ENCODE peak calls at places on chromosomes 7 and 10, in five cellular contexts. I is esophagus muscularis mucosa, T is transverse colon, F is HCT116, U is suprapubic skin. G is an unnamed sample.

GRCh38 chr7:158614695-158615094 is 27.1 kb upstream of the PTPRN2 start:
- DNase-seq in I (no peak), T (no peak), F (no peak), U (no peak), G (no peak)

GRCh38 chr10:72335394-72336258 is 19.1 kb downstream of the DNAJB12 start:
- DNase-seq in I (no peak), T (peak; percentile 70), F (no peak), U (no peak), G (peak; percentile 83)

GRCh38 chr10:78372806-78373205 is 339.1 kb downstream of the RPS24 start:
- DNase-seq in I (no peak), T (no peak), F (no peak), U (no peak), G (no peak)

GRCh38 chr7:101494602-101495329 is 132.1 kb downstream of the COL26A1 start:
- DNase-seq in I (no peak), T (no peak), F (no peak), U (no peak), G (no peak)

GRCh38 chr7:86116-86515 is 106.3 kb upstream of the FAM20C start:
- DNase-seq in I (no peak), T (no peak), F (no peak), U (no peak), G (peak; percentile 48)

GRCh38 chr10:79347894-79348639 is 798 bp downstream of the PPIF start:
- DNase-seq in I (no peak), T (peak; percentile 86), F (peak; percentile 8), U (peak; percentile 84), G (peak; percentile 91)

GRCh38 chr7:142711722-142712616 is 37.3 kb upstream of the PRSS1 start:
- DNase-seq in I (no peak), T (no peak), F (peak; percentile 29), U (no peak), G (no peak)

GRCh38 chr10:79238606-79239005 is 108.7 kb upstream of the PPIF start:
- DNase-seq in I (no peak), T (no peak), F (no peak), U (no peak), G (no peak)

GRCh38 chr7:49102413-49102812 is 178.1 kb downstream of the CDC14C start:
- DNase-seq in I (no peak), T (no peak), F (no peak), U (no peak), G (no peak)

GRCh38 chr7:19294629-19295028 is 149.4 kb upstream of the FERD3L start:
- DNase-seq in I (no peak), T (no peak), F (no peak), U (no peak), G (no peak)

GRCh38 chr10:80460399-80461207 is 6.5 kb downstream of the TSPAN14 start:
- DNase-seq in I (no peak), T (peak; percentile 87), F (peak; percentile 80), U (peak; percentile 83), G (peak; percentile 81)

GRCh38 chr10:97632949-97633884 is at the start of gene MORN4:
- DNase-seq in I (peak; percentile 97), T (peak; percentile 93), F (peak; percentile 83), U (peak; percentile 98), G (peak; percentile 97)

GRCh38 chr10:75776738-75777504 is 345.5 kb downstream of the LRMDA start:
- DNase-seq in I (no peak), T (no peak), F (no peak), U (no peak), G (no peak)

GRCh38 chr10:33347227-33347626 is 12.8 kb upstream of the NRP1 start:
- DNase-seq in I (no peak), T (no peak), F (no peak), U (no peak), G (no peak)

GRCh38 chr7:13920053-13920697 is 69.3 kb downstream of the ETV1 start:
- DNase-seq in I (no peak), T (peak; percentile 20), F (peak; percentile 96), U (no peak), G (no peak)

GRCh38 chr7:39949980-39950472 is at the start of gene CDK13:
- DNase-seq in I (peak; percentile 94), T (peak; percentile 83), F (peak; percentile 68), U (peak; percentile 89), G (peak; percentile 84)

GRCh38 chr10:24350111-24350921 is 141.4 kb downstream of the KIAA1217 start:
- DNase-seq in I (no peak), T (no peak), F (no peak), U (no peak), G (no peak)

GRCh38 chr7:48454750-48455192 is 283.5 kb downstream of the ABCA13 start:
- DNase-seq in I (no peak), T (no peak), F (no peak), U (no peak), G (no peak)

GRCh38 chr10:104642311-104643022 is 1.4 kb downstream of the SORCS3 start:
- DNase-seq in I (peak; percentile 85), T (no peak), F (no peak), U (no peak), G (no peak)

GRCh38 chr7:33673029-33673700 is 232.2 kb upstream of the BMPER start:
- DNase-seq in I (no peak), T (no peak), F (no peak), U (no peak), G (no peak)

GRCh38 chr10:19250542-19250941 is 201.9 kb downstream of the MALRD1 start:
- DNase-seq in I (no peak), T (no peak), F (no peak), U (no peak), G (no peak)

GRCh38 chr7:19619122-19619521 is 89.7 kb downstream of the POLR1F start:
- DNase-seq in I (no peak), T (no peak), F (peak; percentile 48), U (no peak), G (no peak)

GRCh38 chr10:28094121-28094520 is 95.2 kb upstream of the ODAD2 start:
- DNase-seq in I (no peak), T (no peak), F (no peak), U (no peak), G (no peak)

GRCh38 chr10:45000138-45000763 is 472 bp upstream of the ZNF22 start:
- DNase-seq in I (peak; percentile 95), T (peak; percentile 52), F (no peak), U (peak; percentile 93), G (peak; percentile 95)

GRCh38 chr10:17742918-17743317 is 9.1 kb upstream of the TMEM236 start:
- DNase-seq in I (peak; percentile 91), T (peak; percentile 66), F (peak; percentile 49), U (no peak), G (no peak)

GRCh38 chr7:44581426-44581906 is 565 bp downstream of the TMED4 start:
- DNase-seq in I (no peak), T (peak; percentile 53), F (no peak), U (no peak), G (peak; percentile 71)

GRCh38 chr7:73920406-73921134 is 59.6 kb downstream of the TMEM270 start:
- DNase-seq in I (no peak), T (no peak), F (no peak), U (no peak), G (peak; percentile 44)

GRCh38 chr7:28032738-28033380 is 147.7 kb downstream of the JAZF1 start:
- DNase-seq in I (no peak), T (no peak), F (no peak), U (no peak), G (no peak)

GRCh38 chr10:70125918-70126590 is 6.6 kb downstream of the AIFM2 start:
- DNase-seq in I (no peak), T (no peak), F (no peak), U (no peak), G (no peak)

GRCh38 chr7:39431242-39431641 is 135.0 kb upstream of the YAE1 start:
- DNase-seq in I (no peak), T (no peak), F (no peak), U (no peak), G (no peak)

GRCh38 chr10:7406712-7407333 is 4.0 kb downstream of the SFMBT2 start:
- DNase-seq in I (no peak), T (no peak), F (no peak), U (no peak), G (no peak)

GRCh38 chr10:49542353-49542752 is 3.4 kb upstream of the ERCC6 start:
- DNase-seq in I (no peak), T (no peak), F (no peak), U (no peak), G (no peak)

GRCh38 chr7:1845536-1846311 is 175.6 kb downstream of the ELFN1 start:
- DNase-seq in I (no peak), T (peak; percentile 4), F (no peak), U (no peak), G (peak; percentile 44)

GRCh38 chr10:50653142-50653541 is 29.4 kb upstream of the SGMS1 start:
- DNase-seq in I (peak; percentile 7), T (no peak), F (peak; percentile 8), U (no peak), G (no peak)

GRCh38 chr10:18607503-18607902 is 43.9 kb downstream of the NSUN6 start:
- DNase-seq in I (no peak), T (peak; percentile 36), F (peak; percentile 72), U (no peak), G (peak; percentile 74)

DNA sequence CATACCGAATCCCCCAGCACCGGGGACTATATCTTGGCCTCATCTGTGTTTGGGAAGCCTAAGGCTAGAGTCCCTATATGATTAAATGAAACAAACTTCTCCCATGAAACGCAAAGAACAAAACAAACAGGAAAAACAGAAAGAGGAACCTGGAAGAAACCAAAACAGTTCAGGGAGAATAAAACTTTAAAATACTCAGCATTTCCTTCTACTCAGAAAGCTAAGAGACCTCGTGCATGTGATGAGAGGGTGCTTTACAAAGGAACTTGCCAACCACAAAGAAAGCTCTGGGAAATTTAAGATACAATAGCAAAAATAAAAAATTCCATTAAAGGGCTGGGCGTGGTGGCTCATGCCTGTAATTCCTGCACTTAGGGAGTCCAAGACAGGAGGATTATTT is 6.9 kb downstream of the PILRA start:
- DNase-seq in I (no peak), T (no peak), F (no peak), U (no peak), G (no peak)
- H3K27ac ChIP-seq in I (peak overlapping the region; percentile 13), T (peak overlapping the region; percentile 46), F (no peak overlapping the region), U (peak overlapping the region; percentile 5), G (peak overlapping the region; percentile 39)

GRCh38 chr7:30505174-30505697 is 607 bp upstream of the GGCT start:
- DNase-seq in I (no peak), T (no peak), F (no peak), U (no peak), G (no peak)
- TF ChIP-seq POLR2AphosphoS5 in I (no peak), T (no peak), F (no peak), U (no peak), G (no peak)

GRCh38 chr10:129967579-129968019 is 3.5 kb upstream of the EBF3 start:
- DNase-seq in I (no peak), T (no peak), F (no peak), U (peak; percentile 60), G (peak; percentile 48)

GRCh38 chr10:129968020-129968861 is 4.2 kb upstream of the EBF3 start:
- DNase-seq in I (no peak), T (no peak), F (no peak), U (peak; percentile 76), G (peak; percentile 56)

GRCh38 chr10:129970404-129971364 is 6.6 kb upstream of the EBF3 start:
- DNase-seq in I (peak; percentile 72), T (no peak), F (no peak), U (peak; percentile 72), G (peak; percentile 61)

GRCh38 chr10:129969528-129970264 is 5.6 kb upstream of the EBF3 start:
- DNase-seq in I (no peak), T (no peak), F (no peak), U (peak; percentile 69), G (peak; percentile 51)

GRCh38 chr10:129968937-129969527 is 5.0 kb upstream of the EBF3 start:
- DNase-seq in I (no peak), T (no peak), F (no peak), U (peak; percentile 80), G (peak; percentile 64)
- H3K27me3 ChIP-seq in I (peaks cover 78% of the 10 kb centered on the region), T (peaks cover 98% of the 10 kb centered on the region), F (no peaks in the 10 kb centered on the region), U (peaks cover 98% of the 10 kb centered on the region), G (peaks cover 98% of the 10 kb centered on the region)

GRCh38 chr10:4672199-4672598 is 153.8 kb upstream of the AKR1E2 start:
- DNase-seq in I (no peak), T (no peak), F (no peak), U (no peak), G (no peak)
- H3K27ac ChIP-seq in I (peak overlapping the region; percentile 1), T (no peak overlapping the region), F (peak overlapping the region; percentile 69), U (peak overlapping the region; percentile 73), G (peak overlapping the region; percentile 15)

G was measured in sigmoid colon.